ENCODE peak calls at places on chromosomes 5 and 9, in nine cellular contexts. B, S, W, Y, J, D, G, L and K are unnamed samples.

GRCh38 chr9:69961834-69962233 is 81.8 kb upstream of the MAMDC2 start:
- DNase-seq in W (no peak), D (no peak), S (no peak), B (no peak), J (no peak), L (no peak), G (no peak), Y (no peak), K (no peak)

GRCh38 chr5:132510076-132510475 is 19.5 kb upstream of the IRF1 start:
- DNase-seq in B (no peak), J (peak), W (no peak), L (no peak), S (peak), G (no peak), Y (no peak), D (no peak), K (no peak)

GRCh38 chr9:36151306-36152210 is 15.0 kb downstream of the GLIPR2 start:
- DNase-seq in W (no peak), S (peak), B (no peak), G (peak), D (no peak), L (peak), Y (no peak), J (peak), K (no peak)

GRCh38 chr5:54610197-54610898 is 92.8 kb downstream of the SNX18 start:
- DNase-seq in G (peak), Y (peak), W (no peak), B (no peak), D (no peak), L (peak), J (no peak), S (no peak), K (no peak)

GRCh38 chr5:39314591-39314990 is 49.7 kb downstream of the C9 start:
- DNase-seq in S (no peak), G (no peak), L (peak), J (no peak), Y (no peak), D (no peak), W (no peak), B (no peak), K (no peak)

GRCh38 chr5:373710-374602 is 52.4 kb downstream of the AHRR start:
- DNase-seq in S (peak), D (peak), J (peak), L (no peak), G (peak), W (peak), Y (peak), B (no peak), K (no peak)

GRCh38 chr5:165502893-165503696 is 1997.7 kb downstream of the MAT2B start:
- DNase-seq in S (peak), G (no peak), B (no peak), J (no peak), L (peak), W (no peak), D (no peak), Y (no peak), K (no peak)

GRCh38 chr9:81317939-81318338 is 371.4 kb downstream of the TLE1 start:
- DNase-seq in J (peak), W (no peak), G (no peak), S (no peak), L (no peak), B (no peak), D (no peak), Y (no peak), K (no peak)

GRCh38 chr5:55665065-55665464 is 47.1 kb downstream of the SLC38A9 start:
- DNase-seq in J (peak), L (no peak), W (no peak), S (no peak), D (no peak), B (no peak), Y (peak), G (no peak), K (no peak)